ENCODE peak calls at places on chromosomes 11 and 22, in four cellular contexts. V is left ventricle myocardium inferior; K is stimulated activated CD4-positive, alpha-beta T cell treated with anti-CD3 and anti-CD28 coated beads, Interleukin-2, amount 100 ng/mL, for 4 hours; Q is activated naive CD8-positive, alpha-beta T cell treated with anti-CD3 and anti-CD28 coated beads for 36 hours. G is an unnamed sample.

GRCh38 chr11:63680842-63681207 is 475 bp upstream of the RTN3 start:
- DNase-seq in Q (no peak), V (no peak), K (no peak), G (no peak)

GRCh38 chr11:117823294-117823940 is 1.1 kb downstream of the FXYD2 start:
- DNase-seq in Q (peak; percentile 50), V (no peak), K (peak; percentile 44), G (peak; percentile 54)

GRCh38 chr22:30628491-30628890 is 7.1 kb upstream of the SLC35E4 start:
- DNase-seq in V (peak; percentile 34), K (no peak), Q (no peak), G (no peak)

GRCh38 chr11:35005156-35005780 is 88.8 kb downstream of the PDHX start:
- DNase-seq in V (no peak), K (no peak), Q (no peak), G (no peak)

GRCh38 chr22:46085831-46086576 is 64.3 kb upstream of the PPARA start:
- DNase-seq in V (peak; percentile 81), K (no peak), Q (no peak), G (peak; percentile 95)

GRCh38 chr11:47270331-47271271 is 668 bp downstream of the MADD start:
- DNase-seq in V (no peak), K (no peak), Q (peak; percentile 26), G (peak; percentile 92)

GRCh38 chr22:28245579-28246224 is 326.6 kb upstream of the PITPNB start:
- DNase-seq in V (no peak), Q (no peak), K (no peak), G (no peak)

GRCh38 chr11:65613091-65613928 is 711 bp downstream of the MAP3K11 start:
- DNase-seq in K (no peak), Q (peak; percentile 29), V (no peak), G (peak; percentile 89)

GRCh38 chr22:50189184-50189848 is 3.6 kb downstream of the TRABD start:
- DNase-seq in K (no peak), Q (no peak), V (no peak), G (no peak)

GRCh38 chr11:111500481-111500880 is 11.7 kb downstream of the BTG4 start:
- DNase-seq in Q (no peak), V (no peak), K (no peak), G (no peak)

GRCh38 chr11:93922830-93923229 is 72.4 kb upstream of the VSTM5 start:
- DNase-seq in K (no peak), V (no peak), Q (no peak), G (no peak)

GRCh38 chr11:59559886-59560285 is 48.5 kb downstream of the OR4D9 start:
- DNase-seq in K (no peak), V (no peak), Q (no peak), G (no peak)

GRCh38 chr11:76653674-76654309 is 16.8 kb downstream of the LRRC32 start:
- DNase-seq in Q (no peak), K (no peak), V (peak; percentile 64), G (peak; percentile 92)

GRCh38 chr11:130673698-130674097 is 225.3 kb downstream of the ADAMTS15 start:
- DNase-seq in V (no peak), K (no peak), Q (no peak), G (no peak)

GRCh38 chr22:22110548-22111266 is 128.1 kb upstream of the TOP3B start:
- DNase-seq in V (no peak), K (no peak), Q (peak; percentile 29), G (peak; percentile 89)

GRCh38 chr11:116852261-116853125 is 15.1 kb upstream of the APOA1 start:
- DNase-seq in Q (peak; percentile 23), K (no peak), V (no peak), G (peak; percentile 82)

GRCh38 chr11:128632151-128632791 is 44.9 kb upstream of the ETS1 start:
- DNase-seq in Q (peak; percentile 41), K (no peak), V (no peak), G (peak; percentile 89)

GRCh38 chr11:19816040-19816439 is 103.4 kb downstream of the NAV2 start:
- DNase-seq in Q (no peak), V (no peak), K (no peak), G (peak; percentile 46)

GRCh38 chr22:39907035-39907434 is 6.2 kb downstream of the GRAP2 start:
- DNase-seq in V (no peak), K (no peak), Q (no peak), G (no peak)

GRCh38 chr22:23772315-23773246 is at the start of gene MMP11:
- DNase-seq in V (peak; percentile 73), Q (peak; percentile 53), K (peak; percentile 39), G (peak; percentile 97)

GRCh38 chr11:116853461-116854073 is 16.1 kb upstream of the APOA1 start:
- DNase-seq in K (peak; percentile 53), V (no peak), Q (peak; percentile 52), G (peak; percentile 95)

GRCh38 chr22:38467904-38468760 is at the start of gene KDELR3:
- DNase-seq in K (peak; percentile 34), V (peak; percentile 72), Q (peak; percentile 87), G (peak; percentile 100)

GRCh38 chr11:129023968-129024676 is 81.5 kb upstream of the TP53AIP1 start:
- DNase-seq in V (no peak), K (no peak), Q (no peak), G (no peak)

GRCh38 chr11:62542750-62543567 is 3.6 kb downstream of the AHNAK start:
- DNase-seq in K (no peak), V (peak; percentile 87), Q (peak; percentile 82), G (peak; percentile 96)

GRCh38 chr11:103637250-103637649 is 399.2 kb upstream of the DDI1 start:
- DNase-seq in K (no peak), Q (no peak), V (no peak), G (peak; percentile 59)

GRCh38 chr22:42644422-42645340 is 4.3 kb upstream of the ATP5MGL start:
- DNase-seq in V (peak; percentile 67), K (no peak), Q (no peak), G (peak; percentile 93)

GRCh38 chr11:17831228-17831627 is 96.6 kb downstream of the KCNC1 start:
- DNase-seq in Q (no peak), V (no peak), K (no peak), G (no peak)

GRCh38 chr11:112903310-112903709 is 57.9 kb upstream of the NCAM1 start:
- DNase-seq in K (no peak), V (no peak), Q (no peak), G (no peak)

GRCh38 chr11:82676483-82677094 is 57.1 kb downstream of the FAM181B start:
- DNase-seq in Q (no peak), V (no peak), K (no peak), G (no peak)

GRCh38 chr11:120467627-120468026 is 43.9 kb upstream of the GRIK4 start:
- DNase-seq in Q (no peak), K (no peak), V (no peak), G (no peak)

GRCh38 chr11:6405837-6406236 is 13.1 kb downstream of the APBB1 start:
- DNase-seq in V (no peak), K (no peak), Q (no peak), G (no peak)

GRCh38 chr11:128715691-128716153 is 21.9 kb downstream of the FLI1 start:
- DNase-seq in Q (no peak), V (no peak), K (no peak), G (no peak)

GRCh38 chr11:82792822-82793569 is 59.3 kb upstream of the FAM181B start:
- DNase-seq in V (no peak), Q (no peak), K (no peak), G (no peak)

GRCh38 chr22:33405194-33405593 is 347.0 kb upstream of the SYN3 start:
- DNase-seq in Q (no peak), V (peak; percentile 23), K (no peak), G (no peak)

G was measured in osteoblast.